ENCODE peak calls at places on chromosomes 11 and 22, in ten cellular contexts. One of them, this sample, is unnamed.

GRCh38 chr11:117911694-117912093 is 17.5 kb downstream of the TMPRSS13 start:
- DNase-seq in A172: no peak
- DNase-seq in AG09309: no peak
- DNase-seq in HuH-7.5: no peak
- DNase-seq in astrocyte of the spinal cord: no peak
- DNase-seq in breast epithelium: no peak
- DNase-seq in nucleus accumbens: no peak
- DNase-seq in germinal center: no peak
- DNase-seq in A549: no peak
- DNase-seq in bronchial epithelial cell: no peak
- DNase-seq in this sample: no peak

GRCh38 chr11:488579-488978 is 18.5 kb downstream of the RNH1 start:
- DNase-seq in breast epithelium: no peak
- DNase-seq in bronchial epithelial cell: no peak
- DNase-seq in A172: no peak
- DNase-seq in germinal center: no peak
- DNase-seq in A549: no peak
- DNase-seq in AG09309: no peak
- DNase-seq in astrocyte of the spinal cord: no peak
- DNase-seq in HuH-7.5: no peak
- DNase-seq in nucleus accumbens: no peak
- DNase-seq in this sample: no peak

GRCh38 chr11:61961570-61962212 is 5.7 kb downstream of the FTH1 start:
- DNase-seq in A549: peak
- DNase-seq in HuH-7.5: peak
- DNase-seq in breast epithelium: no peak
- DNase-seq in astrocyte of the spinal cord: peak
- DNase-seq in AG09309: no peak
- DNase-seq in A172: peak
- DNase-seq in nucleus accumbens: peak
- DNase-seq in germinal center: no peak
- DNase-seq in bronchial epithelial cell: no peak
- DNase-seq in this sample: no peak

GRCh38 chr11:104106136-104106754 is 57.7 kb downstream of the PDGFD start:
- DNase-seq in AG09309: peak
- DNase-seq in breast epithelium: no peak
- DNase-seq in germinal center: no peak
- DNase-seq in astrocyte of the spinal cord: no peak
- DNase-seq in bronchial epithelial cell: no peak
- DNase-seq in A549: no peak
- DNase-seq in HuH-7.5: no peak
- DNase-seq in A172: no peak
- DNase-seq in nucleus accumbens: no peak
- DNase-seq in this sample: no peak

GRCh38 chr11:27693398-27693797 is 6.9 kb downstream of the BDNF start:
- DNase-seq in germinal center: no peak
- DNase-seq in bronchial epithelial cell: no peak
- DNase-seq in A172: no peak
- DNase-seq in AG09309: no peak
- DNase-seq in breast epithelium: no peak
- DNase-seq in A549: no peak
- DNase-seq in astrocyte of the spinal cord: no peak
- DNase-seq in HuH-7.5: no peak
- DNase-seq in nucleus accumbens: no peak
- DNase-seq in this sample: no peak

GRCh38 chr11:88555018-88555828 is 217.7 kb upstream of the CTSC start:
- DNase-seq in A549: peak
- DNase-seq in A172: peak
- DNase-seq in germinal center: no peak
- DNase-seq in nucleus accumbens: no peak
- DNase-seq in astrocyte of the spinal cord: peak
- DNase-seq in bronchial epithelial cell: peak
- DNase-seq in HuH-7.5: no peak
- DNase-seq in breast epithelium: peak
- DNase-seq in AG09309: peak
- DNase-seq in this sample: peak

GRCh38 chr22:29071261-29072045 is 1.4 kb upstream of the KREMEN1 start:
- DNase-seq in HuH-7.5: peak
- DNase-seq in germinal center: peak
- DNase-seq in bronchial epithelial cell: peak
- DNase-seq in A172: no peak
- DNase-seq in AG09309: no peak
- DNase-seq in astrocyte of the spinal cord: peak
- DNase-seq in nucleus accumbens: no peak
- DNase-seq in breast epithelium: peak
- DNase-seq in A549: peak
- DNase-seq in this sample: no peak

GRCh38 chr11:115456019-115456418 is 48.2 kb downstream of the CADM1 start:
- DNase-seq in AG09309: no peak
- DNase-seq in breast epithelium: no peak
- DNase-seq in bronchial epithelial cell: no peak
- DNase-seq in astrocyte of the spinal cord: no peak
- DNase-seq in A172: no peak
- DNase-seq in HuH-7.5: no peak
- DNase-seq in germinal center: no peak
- DNase-seq in nucleus accumbens: no peak
- DNase-seq in A549: no peak
- DNase-seq in this sample: no peak

GRCh38 chr22:19473578-19473977 is 5.4 kb downstream of the UFD1 start:
- DNase-seq in breast epithelium: no peak
- DNase-seq in AG09309: no peak
- DNase-seq in nucleus accumbens: no peak
- DNase-seq in bronchial epithelial cell: no peak
- DNase-seq in germinal center: no peak
- DNase-seq in HuH-7.5: no peak
- DNase-seq in A172: peak
- DNase-seq in A549: peak
- DNase-seq in astrocyte of the spinal cord: no peak
- DNase-seq in this sample: no peak

GRCh38 chr11:119011476-119011875 is 6.7 kb downstream of the RPS25 start:
- DNase-seq in AG09309: no peak
- DNase-seq in A172: no peak
- DNase-seq in nucleus accumbens: no peak
- DNase-seq in bronchial epithelial cell: no peak
- DNase-seq in breast epithelium: no peak
- DNase-seq in astrocyte of the spinal cord: no peak
- DNase-seq in germinal center: no peak
- DNase-seq in A549: no peak
- DNase-seq in HuH-7.5: no peak
- DNase-seq in this sample: no peak

GRCh38 chr22:19631899-19632670 is 82.2 kb upstream of the SEPTIN5 start:
- DNase-seq in nucleus accumbens: no peak
- DNase-seq in HuH-7.5: no peak
- DNase-seq in astrocyte of the spinal cord: peak
- DNase-seq in germinal center: peak
- DNase-seq in A549: peak
- DNase-seq in AG09309: peak
- DNase-seq in bronchial epithelial cell: peak
- DNase-seq in breast epithelium: no peak
- DNase-seq in A172: peak
- DNase-seq in this sample: peak

GRCh38 chr22:39512026-39512425 is 8.3 kb upstream of the ATF4 start:
- DNase-seq in A549: no peak
- DNase-seq in breast epithelium: no peak
- DNase-seq in bronchial epithelial cell: no peak
- DNase-seq in HuH-7.5: no peak
- DNase-seq in AG09309: no peak
- DNase-seq in nucleus accumbens: no peak
- DNase-seq in germinal center: no peak
- DNase-seq in astrocyte of the spinal cord: no peak
- DNase-seq in A172: no peak
- DNase-seq in this sample: no peak

GRCh38 chr22:26461188-26461810 is 22.3 kb downstream of the HPS4 start:
- DNase-seq in bronchial epithelial cell: peak
- DNase-seq in nucleus accumbens: peak
- DNase-seq in A549: peak
- DNase-seq in AG09309: no peak
- DNase-seq in HuH-7.5: peak
- DNase-seq in astrocyte of the spinal cord: no peak
- DNase-seq in germinal center: peak
- DNase-seq in A172: peak
- DNase-seq in breast epithelium: no peak
- DNase-seq in this sample: peak

GRCh38 chr11:65793144-65793581 is 6.3 kb downstream of the OVOL1 start:
- DNase-seq in A549: no peak
- DNase-seq in germinal center: no peak
- DNase-seq in bronchial epithelial cell: peak
- DNase-seq in A172: no peak
- DNase-seq in AG09309: no peak
- DNase-seq in breast epithelium: peak
- DNase-seq in astrocyte of the spinal cord: no peak
- DNase-seq in HuH-7.5: no peak
- DNase-seq in nucleus accumbens: no peak
- DNase-seq in this sample: no peak

GRCh38 chr22:49951678-49951985 is 8.9 kb upstream of the PIM3 start:
- DNase-seq in A172: no peak
- DNase-seq in AG09309: no peak
- DNase-seq in breast epithelium: no peak
- DNase-seq in HuH-7.5: no peak
- DNase-seq in bronchial epithelial cell: no peak
- DNase-seq in germinal center: no peak
- DNase-seq in nucleus accumbens: no peak
- DNase-seq in A549: no peak
- DNase-seq in astrocyte of the spinal cord: no peak
- DNase-seq in this sample: no peak

GRCh38 chr22:41991111-41991510 is 7.5 kb upstream of the WBP2NL start:
- DNase-seq in A172: no peak
- DNase-seq in bronchial epithelial cell: no peak
- DNase-seq in A549: no peak
- DNase-seq in astrocyte of the spinal cord: no peak
- DNase-seq in HuH-7.5: no peak
- DNase-seq in nucleus accumbens: no peak
- DNase-seq in AG09309: no peak
- DNase-seq in germinal center: no peak
- DNase-seq in breast epithelium: no peak
- DNase-seq in this sample: no peak

GRCh38 chr11:35792148-35792845 is 129.7 kb downstream of the TRIM44 start:
- DNase-seq in breast epithelium: no peak
- DNase-seq in germinal center: no peak
- DNase-seq in A172: no peak
- DNase-seq in HuH-7.5: no peak
- DNase-seq in nucleus accumbens: no peak
- DNase-seq in bronchial epithelial cell: no peak
- DNase-seq in A549: no peak
- DNase-seq in AG09309: no peak
- DNase-seq in astrocyte of the spinal cord: no peak
- DNase-seq in this sample: no peak

This sample was measured in HTR-8/SVneo.